ENCODE peak calls at places on chromosomes 11 and 22, in ten cellular contexts. H is fibroblast of lung, W is keratinocyte, F is pancreas, M is sigmoid colon, G is tibial artery, U is lower lobe of right lung, T is GM23248, Z is stomach, Q is GM23338. K is an unnamed sample.

GRCh38 chr11:68855205-68855978 is 13.7 kb upstream of the CPT1A start:
- DNase-seq in Q (peak; percentile 64), T (peak; percentile 57), M (no peak), H (no peak), U (peak; percentile 58), Z (no peak), W (no peak), G (peak; percentile 79), F (peak; percentile 84), K (no peak)

GRCh38 chr11:68081691-68082090 is 39.5 kb downstream of the CHKA start:
- DNase-seq in G (no peak), U (no peak), F (no peak), Q (no peak), T (no peak), W (no peak), M (no peak), Z (peak; percentile 79), H (peak; percentile 10), K (no peak)

GRCh38 chr11:123180166-123180565 is 14.9 kb downstream of the CLMP start:
- DNase-seq in G (no peak), F (no peak), W (no peak), M (no peak), Q (no peak), Z (no peak), H (peak; percentile 60), T (peak; percentile 65), U (no peak), K (no peak)

GRCh38 chr22:39808087-39808486 is 85.5 kb downstream of the ENTHD1 start:
- DNase-seq in W (no peak), Q (peak; percentile 82), F (no peak), U (no peak), T (peak; percentile 41), Z (no peak), G (no peak), M (no peak), H (peak; percentile 11), K (peak; percentile 7)

GRCh38 chr22:23512738-23513137 is 67.4 kb downstream of the IGLL1 start:
- DNase-seq in W (no peak), Q (no peak), M (no peak), G (no peak), H (no peak), T (no peak), Z (no peak), U (no peak), F (no peak), K (no peak)

GRCh38 chr11:12005476-12005875 is 3.0 kb downstream of the DKK3 start:
- DNase-seq in T (peak; percentile 87), H (peak; percentile 87), F (no peak), Z (no peak), U (no peak), Q (no peak), W (no peak), M (no peak), G (no peak), K (no peak)

GRCh38 chr11:121236115-121237001 is 56.2 kb upstream of the SC5D start:
- DNase-seq in H (no peak), Z (no peak), U (no peak), W (no peak), F (no peak), G (no peak), M (no peak), Q (peak; percentile 25), T (peak; percentile 62), K (no peak)

GRCh38 chr11:17978553-17979287 is 34.1 kb downstream of the SERGEF start:
- DNase-seq in Z (peak; percentile 43), Q (peak; percentile 83), U (no peak), H (peak; percentile 56), G (no peak), W (no peak), F (peak; percentile 43), T (peak; percentile 73), M (no peak), K (no peak)

GRCh38 chr22:47624277-47625012 is 862.0 kb downstream of the TBC1D22A start:
- DNase-seq in H (no peak), W (no peak), T (no peak), F (no peak), Z (no peak), M (peak; percentile 46), G (peak; percentile 54), Q (no peak), U (no peak), K (no peak)

GRCh38 chr11:75214411-75214821 is 26.2 kb upstream of the TPBGL start:
- DNase-seq in Z (peak; percentile 75), W (peak; percentile 19), T (peak; percentile 87), Q (peak; percentile 99), F (peak; percentile 90), U (peak; percentile 80), M (peak; percentile 66), G (peak; percentile 69), H (peak; percentile 69), K (peak; percentile 67)

GRCh38 chr11:75442161-75442885 is 9.3 kb upstream of the KLHL35 start:
- DNase-seq in F (peak; percentile 43), M (no peak), T (no peak), U (no peak), Z (peak; percentile 40), W (no peak), Q (no peak), H (no peak), G (no peak), K (no peak)

GRCh38 chr11:1762537-1763302 is 1.0 kb downstream of the CTSD start:
- DNase-seq in U (peak; percentile 73), W (no peak), G (peak; percentile 85), F (peak; percentile 88), T (no peak), H (peak; percentile 26), Z (peak; percentile 93), Q (no peak), M (no peak), K (no peak)
- H3K4me1 ChIP-seq in U (peaks cover 59% of the 10 kb centered on the region), W (peaks cover 18% of the 10 kb centered on the region), G (peaks cover 46% of the 10 kb centered on the region), F (peaks cover 15% of the 10 kb centered on the region), T (peaks cover 14% of the 10 kb centered on the region), H (peaks cover 29% of the 10 kb centered on the region), Z (peaks cover 62% of the 10 kb centered on the region), Q (no peaks in the 10 kb centered on the region), M (peaks cover 52% of the 10 kb centered on the region), K (peaks cover 62% of the 10 kb centered on the region)

DNA sequence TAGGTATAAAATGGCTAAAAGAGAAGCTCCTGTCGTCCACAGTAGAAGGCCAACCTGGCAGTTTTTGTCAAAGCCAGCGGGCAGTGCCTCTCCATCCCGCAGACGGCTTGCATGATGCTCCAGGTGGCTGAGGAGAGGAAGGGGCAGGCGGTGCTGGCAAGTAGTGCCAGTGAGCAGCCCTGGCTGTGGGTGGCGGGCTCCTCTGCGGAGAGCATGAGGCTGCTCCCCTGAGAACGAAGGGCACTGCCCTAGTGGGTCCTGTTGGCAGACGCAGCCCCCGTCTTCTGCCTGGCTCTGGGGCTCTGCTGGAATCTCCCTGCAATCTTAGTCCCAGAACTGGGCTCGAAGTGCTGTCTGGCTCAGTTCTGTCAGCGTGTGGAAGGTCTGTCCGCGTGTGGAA is 50.9 kb downstream of the SBF1 start:
- DNase-seq in T (no peak), M (no peak), Q (no peak), U (no peak), W (no peak), Z (no peak), G (no peak), H (no peak), F (peak; percentile 47), K (no peak)
- H3K36me3 ChIP-seq in T (peaks cover 9% of the 10 kb centered on the region), M (peaks cover 52% of the 10 kb centered on the region), Q (peaks cover 9% of the 10 kb centered on the region), U (peaks cover 99% of the 10 kb centered on the region), W (peaks cover 48% of the 10 kb centered on the region), Z (peaks cover 59% of the 10 kb centered on the region), G (peaks cover 90% of the 10 kb centered on the region), H (peaks cover 37% of the 10 kb centered on the region), F (peaks cover 8% of the 10 kb centered on the region), K (peaks cover 46% of the 10 kb centered on the region)

GRCh38 chr11:36450391-36450714 is 59.7 kb downstream of the TRAF6 start:
- DNase-seq in M (no peak), Q (no peak), H (no peak), U (no peak), W (no peak), T (no peak), G (no peak), Z (no peak), F (no peak), K (no peak)
- H3K4me1 ChIP-seq in M (peaks cover 13% of the 10 kb centered on the region), Q (peaks cover 13% of the 10 kb centered on the region), H (peaks cover 8% of the 10 kb centered on the region), U (peaks cover 48% of the 10 kb centered on the region), W (peaks cover 21% of the 10 kb centered on the region), T (peaks cover 37% of the 10 kb centered on the region), G (peaks cover 46% of the 10 kb centered on the region), Z (peaks cover 17% of the 10 kb centered on the region), F (peaks cover 11% of the 10 kb centered on the region), K (peaks cover 54% of the 10 kb centered on the region)

GRCh38 chr22:29288837-29289236 is 17.6 kb upstream of the GAS2L1 start:
- DNase-seq in Q (no peak), T (no peak), Z (no peak), M (no peak), F (no peak), G (no peak), H (no peak), W (no peak), U (no peak), K (no peak)

GRCh38 chr22:29290061-29290460 is 16.4 kb upstream of the GAS2L1 start:
- DNase-seq in F (no peak), H (no peak), M (no peak), U (no peak), W (no peak), Q (no peak), Z (no peak), T (no peak), G (no peak), K (no peak)

DNA sequence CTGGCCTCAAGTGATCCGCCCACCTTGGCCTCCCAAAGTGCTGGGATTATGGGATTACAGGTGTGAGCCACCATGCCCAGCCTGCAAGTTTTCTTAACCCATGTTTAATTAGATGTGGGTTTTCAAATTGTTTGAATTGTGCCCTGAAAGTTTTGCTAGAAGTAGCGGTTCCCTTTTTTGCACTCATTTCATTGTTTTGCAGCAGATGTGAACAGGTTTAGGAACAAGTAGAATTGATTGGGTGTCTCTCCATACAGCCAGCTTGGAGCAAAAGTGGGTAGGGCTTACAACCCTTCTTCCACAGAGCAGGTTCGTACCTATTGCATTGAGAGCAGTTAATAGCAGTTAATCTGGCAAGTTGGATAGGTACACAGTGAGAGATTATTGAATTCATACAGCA is 16.1 kb downstream of the EWSR1 start:
- DNase-seq in M (no peak), G (no peak), U (no peak), Q (no peak), Z (no peak), T (no peak), F (no peak), W (no peak), H (no peak), K (no peak)
- H3K36me3 ChIP-seq in M (peaks cover 91% of the 10 kb centered on the region), G (peaks cover 100% of the 10 kb centered on the region), U (peaks cover 100% of the 10 kb centered on the region), Q (peaks cover 82% of the 10 kb centered on the region), Z (peaks cover 93% of the 10 kb centered on the region), T (peaks cover 83% of the 10 kb centered on the region), F (peaks cover 10% of the 10 kb centered on the region), W (peaks cover 41% of the 10 kb centered on the region), H (peaks cover 25% of the 10 kb centered on the region), K (peaks cover 70% of the 10 kb centered on the region)

K was measured in CD4-positive, alpha-beta memory T cell.